ENCODE peak calls at places on chromosome 5, in six cellular contexts. K is aorta; X is activated naive CD4-positive, alpha-beta T cell; N is stimulated activated CD8-positive, alpha-beta memory T cell treated with anti-CD3 and anti-CD28 coated beads, Interleukin-4, amount 100 ng/mL, for 4 hours; R is stimulated activated CD4-positive, alpha-beta T cell treated with anti-CD3 and anti-CD28 coated beads, Interleukin-1b, Interleukin-23, amount 100 ng/mL, for 24 hours; Q is iris pigment epithelial cell. W is an unnamed sample.

GRCh38 chr5:161863259-161863658 is 15.3 kb downstream of the GABRA1 start:
- DNase-seq in N (no peak), R (no peak), X (no peak), Q (no peak), K (no peak), W (no peak)

GRCh38 chr5:139711067-139711851 is 63.1 kb downstream of the CXXC5 start:
- DNase-seq in R (peak; percentile 32), N (peak; percentile 14), X (peak; percentile 36), K (peak; percentile 90), Q (peak; percentile 34), W (no peak)

GRCh38 chr5:131814990-131815389 is 18.2 kb upstream of the FNIP1 start:
- DNase-seq in R (no peak), Q (peak; percentile 86), X (no peak), K (no peak), N (no peak), W (no peak)

GRCh38 chr5:111367081-111367480 is 142.9 kb downstream of the CAMK4 start:
- DNase-seq in Q (peak; percentile 50), N (no peak), K (no peak), R (no peak), X (no peak), W (no peak)

GRCh38 chr5:180829711-180830110 is 27.1 kb upstream of the MGAT1 start:
- DNase-seq in N (no peak), R (no peak), X (no peak), K (no peak), Q (no peak), W (no peak)

GRCh38 chr5:151227918-151228447 is 4.1 kb upstream of the CCDC69 start:
- DNase-seq in N (no peak), R (no peak), Q (peak; percentile 46), X (no peak), K (no peak), W (no peak)

GRCh38 chr5:177984565-177985166 is 11.4 kb downstream of the PROP1 start:
- DNase-seq in X (no peak), N (no peak), R (no peak), K (no peak), Q (no peak), W (no peak)

GRCh38 chr5:94613583-94613982 is 4.8 kb downstream of the KIAA0825 start:
- DNase-seq in R (no peak), K (no peak), Q (peak; percentile 53), N (no peak), X (no peak), W (no peak)

GRCh38 chr5:137205237-137205636 is 293.9 kb downstream of the SPOCK1 start:
- DNase-seq in N (no peak), X (no peak), K (no peak), Q (no peak), R (no peak), W (no peak)

GRCh38 chr5:132772291-132773070 is 4.6 kb downstream of the SEPTIN8 start:
- DNase-seq in R (no peak), K (peak; percentile 48), X (no peak), N (no peak), Q (no peak), W (no peak)

GRCh38 chr5:95660060-95660459 is 13.5 kb downstream of the RFESD start:
- DNase-seq in K (no peak), Q (no peak), X (no peak), R (no peak), N (no peak), W (no peak)

GRCh38 chr5:5025774-5026406 is 114.2 kb upstream of the ADAMTS16 start:
- DNase-seq in N (no peak), R (no peak), X (no peak), K (no peak), Q (no peak), W (no peak)

GRCh38 chr5:135239461-135240282 is 159.4 kb downstream of the MACROH2A1 start:
- DNase-seq in Q (peak; percentile 23), R (no peak), N (no peak), K (no peak), X (no peak), W (no peak)

GRCh38 chr5:96388186-96388585 is 44.9 kb downstream of the PCSK1 start:
- DNase-seq in Q (peak; percentile 29), K (no peak), X (no peak), N (no peak), R (no peak), W (no peak)

GRCh38 chr5:464843-465590 is 22.0 kb downstream of the EXOC3 start:
- DNase-seq in N (no peak), X (no peak), Q (no peak), R (no peak), K (peak; percentile 69), W (no peak)

GRCh38 chr5:16628376-16628775 is 11.6 kb upstream of the RETREG1 start:
- DNase-seq in Q (no peak), N (no peak), X (no peak), R (no peak), K (no peak), W (no peak)

GRCh38 chr5:79527431-79527830 is 13.5 kb upstream of the HOMER1 start:
- DNase-seq in N (no peak), Q (no peak), R (no peak), K (no peak), X (no peak), W (no peak)

GRCh38 chr5:140295414-140295813 is 7.5 kb downstream of the PFDN1 start:
- DNase-seq in K (no peak), X (no peak), N (no peak), R (no peak), Q (peak; percentile 99), W (peak; percentile 59)

GRCh38 chr5:673140-673836 is 19.9 kb downstream of the TPPP start:
- DNase-seq in X (no peak), Q (no peak), K (peak; percentile 70), R (no peak), N (no peak), W (no peak)

GRCh38 chr5:10704949-10705621 is 55.9 kb downstream of the DAP start:
- DNase-seq in N (no peak), K (no peak), R (no peak), X (no peak), Q (peak; percentile 83), W (no peak)

GRCh38 chr5:36270175-36270574 is 28.4 kb upstream of the NADK2 start:
- DNase-seq in X (no peak), K (no peak), Q (no peak), N (no peak), R (no peak), W (no peak)

GRCh38 chr5:165410476-165410875 is 1905.1 kb downstream of the MAT2B start:
- DNase-seq in Q (no peak), N (no peak), R (no peak), X (no peak), K (no peak), W (no peak)

GRCh38 chr5:93243481-93243880 is 337.5 kb downstream of the NR2F1-AS1 start:
- DNase-seq in N (no peak), Q (no peak), R (no peak), K (no peak), X (no peak), W (no peak)

GRCh38 chr5:61306531-61307195 is 25.4 kb upstream of the ZSWIM6 start:
- DNase-seq in K (no peak), N (no peak), Q (peak; percentile 96), R (no peak), X (no peak), W (no peak)

GRCh38 chr5:179974281-179974945 is 66.7 kb upstream of the TBC1D9B start:
- DNase-seq in X (no peak), N (no peak), K (no peak), R (no peak), Q (no peak), W (no peak)

GRCh38 chr5:64637144-64637543 is 53.2 kb upstream of the SHISAL2B start:
- DNase-seq in N (no peak), X (no peak), R (no peak), Q (no peak), K (no peak), W (no peak)

GRCh38 chr5:66207800-66208561 is 63.9 kb downstream of the SREK1 start:
- DNase-seq in X (no peak), N (no peak), K (no peak), Q (peak; percentile 29), R (no peak), W (no peak)

GRCh38 chr5:115594343-115595047 is 7.8 kb downstream of the TICAM2 start:
- DNase-seq in N (no peak), K (no peak), X (no peak), Q (peak; percentile 45), R (no peak), W (no peak)

GRCh38 chr5:4866817-4867216 is 273.3 kb upstream of the ADAMTS16 start:
- DNase-seq in X (no peak), R (no peak), Q (no peak), K (no peak), N (no peak), W (no peak)

GRCh38 chr5:43332401-43332800 is 19.2 kb upstream of the HMGCS1 start:
- DNase-seq in K (no peak), Q (no peak), R (no peak), X (no peak), N (no peak), W (no peak)

GRCh38 chr5:126188804-126189203 is 234.4 kb upstream of the GRAMD2B start:
- DNase-seq in N (no peak), X (no peak), R (no peak), K (no peak), Q (no peak), W (no peak)

GRCh38 chr5:35876922-35877321 is 20.2 kb downstream of the IL7R start:
- DNase-seq in N (no peak), R (no peak), X (no peak), K (no peak), Q (peak; percentile 25), W (peak; percentile 47)

GRCh38 chr5:176831425-176831824 is 21.1 kb downstream of the UNC5A start:
- DNase-seq in K (no peak), X (no peak), Q (no peak), N (no peak), R (no peak), W (no peak)

GRCh38 chr5:2149196-2149541 is 266.4 kb upstream of the IRX4 start:
- DNase-seq in R (no peak), K (no peak), X (no peak), Q (peak; percentile 14), N (no peak), W (no peak)

W was measured in GM04504.